ENCODE peak calls at places on chromosomes 6 and 20, in eight cellular contexts. J is epithelial cell of esophagus, Y is choroid plexus epithelial cell, V is HFFc6, A is cardiac fibroblast, G is HepG2, R is endodermal cell, X is MCF 10A. S is an unnamed sample.

GRCh38 chr6:120604510-120604909 is 729.8 kb downstream of the TBC1D32 start:
- DNase-seq in A (no peak), R (no peak), J (no peak), V (no peak), X (no peak), Y (no peak), G (no peak), S (no peak)

GRCh38 chr20:14838663-14839650 is 501.5 kb upstream of the FLRT3 start:
- DNase-seq in V (no peak), J (no peak), X (peak), Y (peak), R (no peak), A (no peak), G (no peak), S (no peak)

GRCh38 chr6:16126881-16127280 is 2.0 kb upstream of the MYLIP start:
- DNase-seq in Y (no peak), J (no peak), G (no peak), X (no peak), A (no peak), R (no peak), V (no peak), S (no peak)

GRCh38 chr20:64112691-64113443 is 5.5 kb upstream of the NPBWR2 start:
- DNase-seq in A (no peak), Y (no peak), J (no peak), X (no peak), V (no peak), R (peak), G (no peak), S (no peak)

GRCh38 chr6:40506956-40507355 is 80.2 kb downstream of the LRFN2 start:
- DNase-seq in V (no peak), R (no peak), J (no peak), G (no peak), Y (no peak), A (no peak), X (no peak), S (no peak)

GRCh38 chr6:107082045-107082444 is 33.3 kb downstream of the BEND3 start:
- DNase-seq in Y (peak), G (peak), X (peak), V (no peak), A (no peak), J (peak), R (peak), S (no peak)

GRCh38 chr20:4065405-4065841 is 50.1 kb upstream of the RNF24 start:
- DNase-seq in R (no peak), X (peak), J (no peak), Y (peak), V (peak), G (no peak), A (peak), S (no peak)

GRCh38 chr6:30167101-30167500 is 3.8 kb downstream of the TRIM15 start:
- DNase-seq in J (no peak), X (no peak), A (no peak), G (no peak), R (no peak), Y (no peak), V (no peak), S (no peak)

GRCh38 chr6:91895592-91895991 is 1308.7 kb upstream of the MAP3K7 start:
- DNase-seq in R (no peak), V (no peak), Y (peak), X (peak), A (no peak), G (no peak), J (peak), S (no peak)

GRCh38 chr6:16559091-16559490 is 202.2 kb downstream of the ATXN1 start:
- DNase-seq in J (no peak), R (no peak), X (no peak), A (peak), V (no peak), Y (no peak), G (no peak), S (no peak)

GRCh38 chr20:62151835-62152364 is 8.3 kb downstream of the SS18L1 start:
- DNase-seq in V (no peak), G (no peak), A (no peak), R (no peak), X (no peak), Y (no peak), J (no peak), S (no peak)

DNA sequence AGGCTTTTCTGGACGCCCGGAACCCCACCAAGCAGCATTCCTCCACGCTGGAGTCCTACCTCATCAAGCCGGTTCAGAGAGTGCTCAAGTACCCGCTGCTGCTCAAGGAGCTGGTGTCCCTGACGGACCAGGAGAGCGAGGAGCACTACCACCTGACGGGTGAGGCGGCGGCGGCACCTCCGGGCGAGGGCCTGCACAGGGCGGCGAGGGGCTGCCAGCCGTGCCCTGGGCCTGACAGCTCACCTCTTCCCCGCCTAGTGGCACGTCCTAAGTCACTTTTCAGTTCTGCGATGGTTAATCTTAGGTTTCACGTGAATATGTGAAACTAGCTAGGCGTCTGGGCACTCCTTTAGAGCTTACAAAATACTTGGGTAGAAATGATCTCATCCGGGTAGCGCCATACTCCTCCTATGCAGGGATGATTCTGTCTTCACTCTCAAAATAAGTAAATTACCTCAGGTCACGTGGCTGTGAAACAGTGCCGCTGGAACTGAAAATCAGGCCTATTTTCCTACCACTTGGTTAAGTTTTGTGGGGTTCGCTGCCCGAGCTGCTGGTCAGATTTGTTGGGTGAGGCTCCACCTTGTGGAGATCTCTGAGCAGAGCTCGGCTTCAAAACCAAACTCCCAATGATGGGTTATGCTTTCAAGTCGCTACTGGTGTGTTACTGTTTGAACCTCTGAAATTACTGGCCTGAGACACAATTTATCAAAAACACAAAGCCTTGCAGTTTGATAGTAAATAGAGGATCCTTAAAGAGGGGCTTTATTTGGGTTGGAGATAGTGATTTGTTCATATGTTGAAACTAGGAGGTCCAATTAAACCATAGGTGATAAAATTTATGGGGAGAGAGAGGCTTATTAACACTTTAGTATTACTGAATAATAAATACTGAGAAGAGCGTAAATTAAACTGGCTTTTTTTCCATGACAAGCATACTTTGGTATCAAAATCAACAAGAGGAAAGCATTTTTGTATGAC is 15.5 kb upstream of the CLDN20 start:
- DNase-seq in V (peak), Y (peak), X (peak), R (peak), J (peak), G (peak), A (peak), S (peak)
- TF ChIP-seq CTCF in V (peak), Y (peak), X (peak), R (peak), J (peak), G (peak), A (peak), S (peak)

DNA sequence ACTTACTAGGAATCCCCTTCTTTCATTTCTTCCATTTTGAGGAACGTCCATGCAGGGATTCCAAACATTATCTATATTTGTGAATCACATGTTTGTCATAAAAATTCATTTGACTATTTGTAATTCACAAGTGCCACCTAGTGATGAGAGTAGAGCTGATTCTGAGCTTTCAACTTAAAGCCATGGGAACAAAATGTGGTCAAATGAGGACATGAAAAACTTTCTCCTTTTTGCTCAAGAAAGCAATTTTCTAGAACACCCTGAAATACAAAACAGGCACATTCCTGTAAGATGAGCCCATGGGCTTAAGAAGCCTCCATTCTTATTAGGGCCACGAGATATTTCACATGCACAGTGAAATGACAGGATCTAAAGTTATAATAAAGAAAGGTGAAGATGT is 12.3 kb downstream of the MAP3K7 start:
- DNase-seq in G (no peak), V (peak), R (no peak), J (no peak), X (no peak), A (peak), Y (peak), S (no peak)
- TF ChIP-seq CTCF in G (no peak), V (peak), R (no peak), J (no peak), X (no peak), A (no peak), Y (peak), S (no peak)

GRCh38 chr6:68636710-68637470 is 1.8 kb downstream of the ADGRB3 start:
- DNase-seq in J (no peak), V (no peak), G (no peak), R (no peak), X (no peak), Y (no peak), A (no peak), S (no peak)

GRCh38 chr6:68635412-68635705 is 277 bp downstream of the ADGRB3 start:
- DNase-seq in J (no peak), Y (no peak), A (no peak), V (no peak), X (no peak), R (no peak), G (no peak), S (no peak)

GRCh38 chr6:68634503-68635411 is at the start of gene ADGRB3:
- DNase-seq in A (peak), X (no peak), V (no peak), G (peak), J (peak), Y (peak), R (peak), S (peak)

GRCh38 chr6:68637782-68638181 is 2.7 kb downstream of the ADGRB3 start:
- DNase-seq in V (no peak), X (no peak), A (no peak), J (no peak), G (no peak), Y (no peak), R (no peak), S (no peak)

DNA sequence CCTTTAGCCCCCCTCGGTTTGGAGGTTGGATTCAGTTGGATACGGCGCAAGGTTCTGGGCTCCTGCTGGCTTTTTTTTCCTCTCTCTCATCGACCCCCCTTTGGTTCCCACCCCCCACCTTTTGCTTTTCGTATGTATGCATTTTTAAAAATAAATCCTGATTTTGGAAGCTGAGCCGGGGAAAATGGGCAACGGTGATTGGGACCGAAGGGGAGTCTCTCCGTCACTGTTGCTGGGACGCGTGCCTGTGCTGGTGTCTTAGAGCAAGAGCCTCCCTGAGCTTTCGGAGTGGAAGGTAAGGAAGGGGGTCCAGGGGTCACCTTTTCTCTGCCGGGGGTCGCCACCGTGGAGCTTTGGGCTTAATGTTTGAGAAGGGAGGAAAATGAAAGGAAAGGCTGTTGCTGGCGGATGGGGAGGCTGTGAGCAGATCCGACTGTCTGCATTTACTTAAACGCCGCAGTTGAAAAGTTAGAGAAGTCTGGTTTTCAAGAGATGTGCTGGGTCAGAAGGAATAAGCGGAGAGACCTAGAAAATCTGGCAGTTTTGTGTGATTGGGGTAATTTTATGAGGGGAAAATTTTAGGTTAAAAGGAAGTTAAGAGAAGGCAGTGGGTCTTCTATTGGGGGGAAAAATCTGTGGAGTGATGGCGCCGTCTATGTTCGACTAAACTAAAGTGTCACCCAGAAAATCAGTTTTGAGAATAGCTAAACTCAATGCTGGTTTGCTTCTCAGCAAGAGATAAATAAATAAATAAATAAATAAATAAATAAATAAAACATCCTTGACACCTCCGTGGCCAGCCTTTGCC is 828 bp downstream of the ADGRB3 start:
- DNase-seq in V (no peak), X (no peak), A (peak), R (peak), Y (peak), J (peak), G (no peak), S (peak)
- TF ChIP-seq CTCF in V (no peak), X (no peak), A (no peak), R (no peak), Y (no peak), J (no peak), G (no peak), S (no peak)

GRCh38 chr20:51488331-51488730 is 54.2 kb downstream of the NFATC2 start:
- DNase-seq in G (no peak), R (no peak), Y (no peak), X (peak), V (no peak), A (peak), J (no peak), S (no peak)

GRCh38 chr20:51487076-51487475 is 55.4 kb downstream of the NFATC2 start:
- DNase-seq in Y (no peak), V (no peak), A (no peak), X (no peak), R (no peak), J (no peak), G (no peak), S (no peak)

GRCh38 chr20:51489611-51490010 is 52.9 kb downstream of the NFATC2 start:
- DNase-seq in J (peak), X (no peak), Y (no peak), R (no peak), G (no peak), V (no peak), A (peak), S (no peak)

GRCh38 chr20:51486197-51487005 is 56.1 kb downstream of the NFATC2 start:
- DNase-seq in X (no peak), R (no peak), G (no peak), Y (no peak), V (no peak), J (peak), A (no peak), S (no peak)

GRCh38 chr20:51487525-51488279 is 54.8 kb downstream of the NFATC2 start:
- DNase-seq in G (peak), A (peak), Y (peak), V (peak), J (peak), R (no peak), X (peak), S (no peak)
- TF ChIP-seq CTCF in G (no peak), A (no peak), Y (no peak), V (peak), J (no peak), R (no peak), X (no peak), S (no peak)

DNA sequence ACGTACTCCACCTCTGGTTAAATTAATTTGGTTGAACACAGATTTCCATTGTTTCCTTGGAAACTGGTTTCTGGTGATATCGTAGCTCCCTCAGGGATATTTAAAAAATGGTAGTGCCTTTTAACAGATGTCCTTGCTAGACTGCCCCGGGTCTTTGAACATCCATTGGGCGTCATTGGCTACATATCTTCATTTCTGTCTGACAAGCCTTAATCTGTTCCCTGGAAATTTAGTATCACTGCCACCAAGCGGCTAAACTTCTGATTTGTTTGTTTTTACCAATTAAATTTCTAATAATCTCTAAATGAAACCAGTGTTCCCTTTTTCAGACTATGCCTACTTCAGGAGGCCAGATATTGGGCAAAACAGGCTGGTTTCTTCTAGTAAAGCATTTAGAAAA is 249.3 kb downstream of the ZFAND3 start:
- DNase-seq in J (no peak), A (peak), G (no peak), Y (peak), X (no peak), V (no peak), R (no peak), S (no peak)
- TF ChIP-seq CTCF in J (no peak), A (peak), G (no peak), Y (peak), X (peak), V (peak), R (no peak), S (no peak)

GRCh38 chr20:33576432-33576883 is 85.7 kb upstream of the C20orf144 start:
- DNase-seq in A (no peak), X (no peak), G (no peak), Y (peak), V (no peak), J (peak), R (no peak), S (no peak)
- TF ChIP-seq CTCF in A (no peak), X (no peak), G (peak), Y (peak), V (no peak), J (peak), R (peak), S (no peak)